ENCODE peak calls at places on chromosome 5, in four cellular contexts. B is IMR-90, N is H9, C is neuronal stem cell. G is an unnamed sample.

GRCh38 chr5:54317511-54318260 is 7.3 kb upstream of the ARL15 start:
- DNase-seq in B (peak; percentile 46), N (no peak), C (no peak), G (peak; percentile 9)

GRCh38 chr5:157710887-157711286 is 20.3 kb upstream of the THG1L start:
- DNase-seq in B (peak; percentile 86), N (no peak), C (no peak), G (peak; percentile 81)

GRCh38 chr5:54761213-54761701 is 224.1 kb downstream of the ESM1 start:
- DNase-seq in B (peak; percentile 95), N (no peak), C (no peak), G (no peak)

GRCh38 chr5:134145779-134146581 is 30.8 kb downstream of the SKP1 start:
- DNase-seq in B (peak; percentile 64), N (peak; percentile 88), C (peak; percentile 81), G (peak; percentile 97)

GRCh38 chr5:96978812-96979449 is 43.1 kb downstream of the LNPEP start:
- DNase-seq in B (peak; percentile 78), N (no peak), C (no peak), G (no peak)

GRCh38 chr5:139178582-139178917 is 19.6 kb downstream of the SIL1 start:
- DNase-seq in B (no peak), N (no peak), C (no peak), G (no peak)

GRCh38 chr5:13249854-13250253 is 694.6 kb downstream of the DNAH5 start:
- DNase-seq in B (no peak), N (no peak), C (no peak), G (peak; percentile 33)

GRCh38 chr5:149345892-149346222 is 558 bp downstream of the GRPEL2 start:
- DNase-seq in B (peak; percentile 50), N (no peak), C (no peak), G (peak; percentile 36)

GRCh38 chr5:142428036-142428772 is 103.4 kb upstream of the SPRY4 start:
- DNase-seq in B (no peak), N (no peak), C (no peak), G (no peak)
- H3K4ac ChIP-seq in B (no peak overlapping the region), N (no peak overlapping the region), C (no peak overlapping the region), G (no peak overlapping the region)

GRCh38 chr5:180208038-180208434 is 975 bp downstream of the RASGEF1C start:
- DNase-seq in B (no peak), N (peak; percentile 43), C (no peak), G (peak; percentile 6)
- H4K91ac ChIP-seq in B (no peak overlapping the region), N (no peak overlapping the region), C (no peak overlapping the region), G (no peak overlapping the region)

GRCh38 chr5:140664353-140665119 is at the start of gene WDR55:
- DNase-seq in B (peak; percentile 88), N (peak; percentile 97), C (peak; percentile 86), G (peak; percentile 99)
- H3K4ac ChIP-seq in B (peak within 1 kb of the TSS; percentile 89), N (no peak within 1 kb of the TSS), C (no peak within 1 kb of the TSS), G (peak within 1 kb of the TSS; percentile 60)

GRCh38 chr5:50808406-50808805 is 142.0 kb downstream of the PARP8 start:
- DNase-seq in B (no peak), N (no peak), C (no peak), G (no peak)
- H4K91ac ChIP-seq in B (no peak overlapping the region), N (no peak overlapping the region), C (no peak overlapping the region), G (no peak overlapping the region)

DNA sequence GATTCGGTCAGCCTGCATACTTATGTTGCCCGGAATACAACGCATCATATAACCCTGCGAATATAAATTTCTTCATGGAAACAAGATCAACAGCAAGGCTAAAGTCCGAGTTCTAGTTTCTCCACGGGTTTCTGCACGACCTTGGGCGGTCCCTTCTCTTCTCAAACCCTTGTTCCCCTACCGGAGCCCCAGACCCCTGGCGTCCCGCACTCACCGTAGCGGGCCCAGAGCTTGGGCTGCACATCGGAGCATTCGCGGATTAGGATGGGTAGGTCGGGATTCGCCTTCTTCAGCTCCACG is 438 bp downstream of the NDUFA2 start:
- DNase-seq in B (no peak), N (no peak), C (no peak), G (no peak)
- H3K4ac ChIP-seq in B (peak overlapping the region; percentile 15), N (no peak overlapping the region), C (no peak overlapping the region), G (peak overlapping the region; percentile 18)

GRCh38 chr5:547086-547924 is 23.1 kb upstream of the SLC9A3 start:
- DNase-seq in B (no peak), N (no peak), C (no peak), G (no peak)
- H4K91ac ChIP-seq in B (no peak overlapping the region), N (no peak overlapping the region), C (no peak overlapping the region), G (no peak overlapping the region)

GRCh38 chr5:38465045-38465444 is 91.4 kb downstream of the LIFR start:
- DNase-seq in B (peak; percentile 44), N (no peak), C (no peak), G (no peak)
- H3K4ac ChIP-seq in B (peak overlapping the region; percentile 75), N (no peak overlapping the region), C (no peak overlapping the region), G (no peak overlapping the region)